ENCODE peak calls at places on chromosomes 11 and 22, in seven cellular contexts. Q is SW480, D is germinal center, Z is GM23248, W is colonic mucosa, C is non-pigmented ciliary epithelial cell, Y is dermis blood vessel endothelial cell. K is an unnamed sample.
A peak's percentile ranks its signal among the peaks of the same experiment; 100 is the strongest.

GRCh38 chr11:72930011-72930410 is 115.8 kb downstream of the ATG16L2 start:
- DNase-seq in Q (no peak), D (no peak), Z (no peak), W (no peak), C (no peak), Y (no peak), K (no peak)

GRCh38 chr11:38971141-38971540 is 2373.1 kb upstream of the RAG2 start:
- DNase-seq in Q (no peak), D (no peak), Z (no peak), W (no peak), C (no peak), Y (no peak), K (no peak)

GRCh38 chr11:66567787-66568123 is 651 bp downstream of the CTSF start:
- DNase-seq in Q (no peak), D (no peak), Z (no peak), W (no peak), C (no peak), Y (no peak), K (no peak)

GRCh38 chr22:29002603-29003002 is 59.0 kb downstream of the C22orf31 start:
- DNase-seq in Q (no peak), D (no peak), Z (no peak), W (no peak), C (no peak), Y (no peak), K (no peak)

GRCh38 chr11:48129697-48130395 is 86.8 kb upstream of the OR4B1 start:
- DNase-seq in Q (no peak), D (no peak), Z (no peak), W (no peak), C (no peak), Y (no peak), K (no peak)

GRCh38 chr11:18721576-18722292 is 4.3 kb downstream of the IGSF22 start:
- DNase-seq in Q (peak; percentile 77), D (peak; percentile 73), Z (peak; percentile 49), W (peak; percentile 73), C (no peak), Y (peak; percentile 70), K (peak; percentile 54)

GRCh38 chr11:824942-825341 is 2.8 kb upstream of the CRACR2B start:
- DNase-seq in Q (no peak), D (no peak), Z (no peak), W (no peak), C (no peak), Y (no peak), K (no peak)

GRCh38 chr22:16818538-16818937 is 6.7 kb downstream of the XKR3 start:
- DNase-seq in Q (no peak), D (no peak), Z (no peak), W (no peak), C (no peak), Y (no peak), K (no peak)

GRCh38 chr11:128552783-128553661 is 34.3 kb downstream of the ETS1 start:
- DNase-seq in Q (no peak), D (peak; percentile 92), Z (peak; percentile 85), W (no peak), C (no peak), Y (no peak), K (peak; percentile 83)

GRCh38 chr11:3615998-3616397 is 25.8 kb downstream of the ART5 start:
- DNase-seq in Q (no peak), D (no peak), Z (no peak), W (no peak), C (no peak), Y (no peak), K (no peak)

GRCh38 chr22:31343235-31344191 is 2.6 kb downstream of the PATZ1 start:
- DNase-seq in Q (no peak), D (no peak), Z (no peak), W (peak; percentile 80), C (no peak), Y (peak; percentile 30), K (no peak)

GRCh38 chr11:104164028-104164520 is at the start of gene PDGFD:
- DNase-seq in Q (no peak), D (peak; percentile 83), Z (peak; percentile 64), W (peak; percentile 34), C (no peak), Y (peak; percentile 84), K (peak; percentile 69)

GRCh38 chr11:69209038-69209350 is 53.3 kb downstream of the SMIM38 start:
- DNase-seq in Q (no peak), D (no peak), Z (no peak), W (no peak), C (no peak), Y (no peak), K (no peak)

GRCh38 chr11:117822031-117822521 is 2.5 kb downstream of the FXYD2 start:
- DNase-seq in Q (no peak), D (peak; percentile 45), Z (peak; percentile 41), W (no peak), C (no peak), Y (peak; percentile 57), K (no peak)

GRCh38 chr11:108364159-108364558 is 103.2 kb downstream of the C11orf65 start:
- DNase-seq in Q (no peak), D (no peak), Z (peak; percentile 34), W (no peak), C (peak; percentile 20), Y (no peak), K (peak; percentile 9)

GRCh38 chr11:88501535-88501934 is 164.0 kb upstream of the CTSC start:
- DNase-seq in Q (no peak), D (no peak), Z (no peak), W (no peak), C (no peak), Y (no peak), K (peak; percentile 9)

GRCh38 chr22:49023879-49024774 is 803.5 kb downstream of the BRD1 start:
- DNase-seq in Q (no peak), D (no peak), Z (no peak), W (no peak), C (no peak), Y (no peak), K (no peak)

K was measured in fibroblast of mammary gland.